ENCODE peak calls at places on chromosomes 12 and 14, in five cellular contexts. One of them, this sample, is unnamed.
A peak's percentile ranks its signal among the peaks of the same experiment; 100 is the strongest.

GRCh38 chr14:51093371-51094281 is 1.3 kb downstream of the TRIM9 start:
- DNase-seq in K562: no peak
- DNase-seq in GM12878: no peak
- DNase-seq in SK-N-SH: peak; percentile 80
- DNase-seq in HepG2: no peak
- DNase-seq in this sample: peak; percentile 49

GRCh38 chr12:14278294-14278953 is 87.1 kb upstream of the ATF7IP start:
- DNase-seq in K562: no peak
- DNase-seq in GM12878: no peak
- DNase-seq in SK-N-SH: no peak
- DNase-seq in HepG2: no peak
- DNase-seq in this sample: no peak

GRCh38 chr14:22882529-22883190 is 362 bp upstream of the REM2 start:
- DNase-seq in K562: peak; percentile 77
- DNase-seq in GM12878: no peak
- DNase-seq in SK-N-SH: peak; percentile 87
- DNase-seq in HepG2: no peak
- DNase-seq in this sample: peak; percentile 38

GRCh38 chr12:19288603-19289244 is 150.6 kb upstream of the AEBP2 start:
- DNase-seq in K562: peak; percentile 11
- DNase-seq in GM12878: no peak
- DNase-seq in SK-N-SH: peak; percentile 51
- DNase-seq in HepG2: peak; percentile 32
- DNase-seq in this sample: peak; percentile 31

GRCh38 chr12:52607314-52607713 is 6.1 kb upstream of the KRT72 start:
- DNase-seq in K562: no peak
- DNase-seq in GM12878: no peak
- DNase-seq in SK-N-SH: no peak
- DNase-seq in HepG2: no peak
- DNase-seq in this sample: no peak

GRCh38 chr14:65277027-65277426 is 135.5 kb upstream of the FUT8 start:
- DNase-seq in K562: no peak
- DNase-seq in GM12878: no peak
- DNase-seq in SK-N-SH: no peak
- DNase-seq in HepG2: no peak
- DNase-seq in this sample: no peak

GRCh38 chr12:99721715-99722275 is 74.2 kb downstream of the GARIN6 start:
- DNase-seq in K562: no peak
- DNase-seq in GM12878: no peak
- DNase-seq in SK-N-SH: no peak
- DNase-seq in HepG2: no peak
- DNase-seq in this sample: no peak

GRCh38 chr12:14213542-14213941 is 151.9 kb upstream of the ATF7IP start:
- DNase-seq in K562: no peak
- DNase-seq in GM12878: no peak
- DNase-seq in SK-N-SH: no peak
- DNase-seq in HepG2: no peak
- DNase-seq in this sample: no peak

GRCh38 chr12:127809236-127809635 is 457.7 kb upstream of the TMEM132C start:
- DNase-seq in K562: no peak
- DNase-seq in GM12878: no peak
- DNase-seq in SK-N-SH: no peak
- DNase-seq in HepG2: no peak
- DNase-seq in this sample: no peak

GRCh38 chr12:89353188-89353822 is 1.0 kb upstream of the DUSP6 start:
- DNase-seq in K562: no peak
- DNase-seq in GM12878: no peak
- DNase-seq in SK-N-SH: peak; percentile 94
- DNase-seq in HepG2: peak; percentile 89
- DNase-seq in this sample: peak; percentile 63

GRCh38 chr14:49893309-49894213 is 679 bp downstream of the ARF6 start:
- DNase-seq in K562: peak; percentile 72
- DNase-seq in GM12878: no peak
- DNase-seq in SK-N-SH: peak; percentile 80
- DNase-seq in HepG2: no peak
- DNase-seq in this sample: peak; percentile 51

DNA sequence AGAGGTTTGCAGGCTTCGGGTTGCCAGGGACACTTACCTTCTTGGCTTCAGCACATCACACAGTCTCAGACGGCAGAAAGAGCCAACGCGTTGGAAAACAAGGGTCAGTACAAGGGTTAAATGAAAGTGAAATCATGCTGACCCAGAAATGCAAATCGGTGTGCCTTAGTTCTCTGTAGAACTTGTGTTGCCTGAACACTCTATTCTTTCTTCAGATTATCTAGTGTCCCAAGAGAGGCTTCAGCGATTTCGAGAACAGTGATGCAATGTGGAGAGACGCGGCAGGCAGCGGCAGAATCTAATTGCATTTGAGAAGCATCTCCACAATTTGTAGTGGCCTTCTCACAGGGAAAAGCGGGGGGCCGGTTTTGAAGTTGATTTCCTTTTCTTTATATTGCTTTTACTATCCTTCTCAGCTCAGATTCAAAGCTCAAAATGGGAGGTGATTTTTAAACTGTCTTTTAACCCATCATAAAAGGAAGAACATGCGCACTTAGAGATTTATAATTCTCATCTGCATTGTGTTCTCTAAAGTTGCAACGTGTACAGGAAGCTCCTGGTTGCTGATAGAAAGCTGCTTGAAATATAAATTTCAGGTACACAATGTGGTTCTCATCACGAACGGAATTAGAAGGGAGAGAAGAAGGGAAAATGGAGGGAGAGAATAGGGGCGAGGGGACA is 67.8 kb upstream of the EGLN3 start:
- DNase-seq in K562: no peak
- DNase-seq in GM12878: peak; percentile 45
- DNase-seq in SK-N-SH: no peak
- DNase-seq in HepG2: no peak
- DNase-seq in this sample: no peak
- TF ChIP-seq FOXM1 in K562: no peak
- TF ChIP-seq FOXM1 in GM12878: no peak
- TF ChIP-seq FOXM1 in SK-N-SH: no peak
- TF ChIP-seq FOXM1 in HepG2: no peak
- TF ChIP-seq FOXM1 in this sample: no peak

DNA sequence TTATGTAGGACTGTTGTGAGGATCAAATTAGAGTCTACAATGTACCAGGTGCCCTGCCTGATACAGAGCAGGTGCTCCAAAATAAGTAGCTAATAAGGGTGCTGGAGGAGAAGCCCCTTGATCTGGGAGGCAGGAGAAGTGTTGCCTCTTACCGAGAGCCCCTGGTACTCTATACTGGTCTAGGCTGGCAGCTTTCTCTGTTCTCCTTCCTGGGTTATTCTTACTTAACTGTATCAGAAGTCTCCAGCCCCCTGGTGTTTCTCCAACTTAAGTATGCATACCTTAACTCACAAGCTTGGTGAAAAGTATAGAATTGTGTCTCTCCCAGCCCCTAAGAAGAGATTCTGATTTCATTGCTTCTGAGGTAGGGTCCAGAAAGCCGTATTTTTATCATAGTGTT is 254.9 kb downstream of the LRIG3 start:
- DNase-seq in K562: no peak
- DNase-seq in GM12878: no peak
- DNase-seq in SK-N-SH: no peak
- DNase-seq in HepG2: no peak
- DNase-seq in this sample: no peak
- TF ChIP-seq FOXM1 in K562: no peak
- TF ChIP-seq FOXM1 in GM12878: no peak
- TF ChIP-seq FOXM1 in SK-N-SH: no peak
- TF ChIP-seq FOXM1 in HepG2: no peak
- TF ChIP-seq FOXM1 in this sample: no peak

DNA sequence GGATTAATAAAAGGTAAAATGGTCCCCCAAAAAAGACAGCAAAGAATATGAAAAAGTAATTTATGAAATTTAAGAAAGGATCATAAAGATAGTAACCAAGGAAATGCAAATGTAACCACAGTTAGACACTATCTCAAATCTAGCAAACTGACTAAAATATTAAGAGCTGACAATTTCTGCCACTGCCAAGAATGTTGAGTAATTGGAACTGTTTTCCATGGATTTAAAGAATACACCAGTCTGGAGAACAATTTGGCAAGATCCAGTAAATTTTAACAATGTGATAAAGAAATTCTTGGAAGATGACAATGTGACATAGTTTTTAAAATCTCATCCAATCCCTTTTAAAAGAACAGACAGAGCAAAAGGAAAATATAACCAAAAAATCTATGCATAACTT is 798.0 kb upstream of the MGAT4C start:
- DNase-seq in K562: no peak
- DNase-seq in GM12878: no peak
- DNase-seq in SK-N-SH: no peak
- DNase-seq in HepG2: no peak
- DNase-seq in this sample: no peak
- TF ChIP-seq FOXM1 in K562: no peak
- TF ChIP-seq FOXM1 in GM12878: no peak
- TF ChIP-seq FOXM1 in SK-N-SH: peak; percentile 17
- TF ChIP-seq FOXM1 in HepG2: no peak
- TF ChIP-seq FOXM1 in this sample: no peak

DNA sequence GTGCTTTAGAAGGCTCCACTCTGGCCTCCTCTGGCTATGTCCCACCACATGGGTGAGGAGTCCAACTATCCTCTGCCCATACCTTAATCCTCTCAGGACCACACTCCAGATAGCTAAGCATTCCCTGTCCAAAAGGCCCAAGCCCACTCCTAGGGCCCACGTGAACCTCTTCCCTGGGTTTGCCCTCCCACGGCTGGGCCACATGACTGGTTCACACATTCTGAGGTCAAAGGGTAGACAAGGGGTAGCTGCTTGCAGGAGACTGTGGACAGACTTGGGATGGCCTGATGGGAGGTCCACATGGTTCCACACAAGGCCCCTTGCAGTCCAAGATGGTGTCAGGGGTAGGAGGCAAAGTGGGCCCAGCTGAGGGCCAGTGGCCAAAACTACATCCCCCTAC is 6.0 kb upstream of the PCK2 start:
- DNase-seq in K562: no peak
- DNase-seq in GM12878: no peak
- DNase-seq in SK-N-SH: no peak
- DNase-seq in HepG2: no peak
- DNase-seq in this sample: no peak
- TF ChIP-seq FOXM1 in K562: no peak
- TF ChIP-seq FOXM1 in GM12878: no peak
- TF ChIP-seq FOXM1 in SK-N-SH: no peak
- TF ChIP-seq FOXM1 in HepG2: no peak
- TF ChIP-seq FOXM1 in this sample: no peak

GRCh38 chr14:106792543-106792942 is 1266.2 kb downstream of the TMEM121 start:
- DNase-seq in K562: no peak
- DNase-seq in GM12878: no peak
- DNase-seq in SK-N-SH: no peak
- DNase-seq in HepG2: no peak
- DNase-seq in this sample: no peak

GRCh38 chr14:106789318-106789717 is 1262.9 kb downstream of the TMEM121 start:
- DNase-seq in K562: no peak
- DNase-seq in GM12878: no peak
- DNase-seq in SK-N-SH: no peak
- DNase-seq in HepG2: no peak
- DNase-seq in this sample: no peak

GRCh38 chr14:106788534-106788933 is 1262.2 kb downstream of the TMEM121 start:
- DNase-seq in K562: no peak
- DNase-seq in GM12878: no peak
- DNase-seq in SK-N-SH: no peak
- DNase-seq in HepG2: no peak
- DNase-seq in this sample: no peak

GRCh38 chr14:106786697-106787096 is 1260.3 kb downstream of the TMEM121 start:
- DNase-seq in K562: no peak
- DNase-seq in GM12878: no peak
- DNase-seq in SK-N-SH: no peak
- DNase-seq in HepG2: no peak
- DNase-seq in this sample: no peak

GRCh38 chr14:106790189-106791036 is 1264.0 kb downstream of the TMEM121 start:
- DNase-seq in K562: peak; percentile 30
- DNase-seq in GM12878: no peak
- DNase-seq in SK-N-SH: peak; percentile 68
- DNase-seq in HepG2: peak; percentile 47
- DNase-seq in this sample: peak; percentile 38
- TF ChIP-seq FOXM1 in K562: no peak
- TF ChIP-seq FOXM1 in GM12878: no peak
- TF ChIP-seq FOXM1 in SK-N-SH: no peak
- TF ChIP-seq FOXM1 in HepG2: no peak
- TF ChIP-seq FOXM1 in this sample: no peak

GRCh38 chr14:105475916-105476845 is 1.6 kb downstream of the CRIP2 start:
- DNase-seq in K562: no peak
- DNase-seq in GM12878: no peak
- DNase-seq in SK-N-SH: peak; percentile 86
- DNase-seq in HepG2: peak; percentile 57
- DNase-seq in this sample: no peak
- TF ChIP-seq FOXM1 in K562: no peak
- TF ChIP-seq FOXM1 in GM12878: no peak
- TF ChIP-seq FOXM1 in SK-N-SH: no peak
- TF ChIP-seq FOXM1 in HepG2: no peak
- TF ChIP-seq FOXM1 in this sample: no peak

DNA sequence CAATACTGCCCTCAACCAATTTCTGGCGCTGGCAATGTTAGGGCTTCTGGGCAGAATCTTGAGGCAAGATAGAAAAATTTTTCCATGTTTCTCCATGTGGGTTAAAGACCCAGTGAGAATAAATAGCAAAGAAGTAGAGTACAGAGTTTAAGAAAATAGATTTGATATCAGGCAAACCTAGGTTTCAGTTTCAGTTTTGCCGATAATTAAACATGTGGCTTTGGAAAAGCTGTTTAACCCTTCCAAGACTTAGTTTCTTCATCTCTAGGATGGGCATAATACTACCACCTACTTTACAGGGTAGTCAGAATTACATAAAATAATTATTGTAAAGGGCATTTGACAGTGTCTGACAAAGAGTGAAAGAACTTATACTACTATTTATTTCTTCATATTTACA is 360.4 kb downstream of the PCNX1 start:
- DNase-seq in K562: no peak
- DNase-seq in GM12878: no peak
- DNase-seq in SK-N-SH: no peak
- DNase-seq in HepG2: no peak
- DNase-seq in this sample: no peak
- TF ChIP-seq FOXM1 in K562: no peak
- TF ChIP-seq FOXM1 in GM12878: no peak
- TF ChIP-seq FOXM1 in SK-N-SH: no peak
- TF ChIP-seq FOXM1 in HepG2: no peak
- TF ChIP-seq FOXM1 in this sample: no peak